ENCODE peak calls at places on chromosomes 12 and 14, in eight cellular contexts. H is SIG-M5; P is NCI-H345; E is right atrium auricular region; T is epithelial cell of proximal tubule; Z is stimulated activated CD8-positive, alpha-beta memory T cell treated with anti-CD3 and anti-CD28 coated beads, Interleukin-4, amount 100 ng/mL, for 4 hours; K is head of caudate nucleus; Y is stimulated activated CD4-positive, alpha-beta T cell treated with anti-CD3 and anti-CD28 coated beads, Interleukin-1b, Interleukin-23, amount 100 ng/mL, for 48 hours. A is an unnamed sample.

GRCh38 chr14:105503296-105503640 is 12.2 kb downstream of the TEDC1 start:
- DNase-seq in K (no peak), E (no peak), Y (no peak), P (no peak), T (no peak), Z (no peak), H (no peak), A (no peak)

GRCh38 chr12:8796831-8797626 is 25.4 kb upstream of the A2ML1 start:
- DNase-seq in Y (no peak), P (no peak), H (no peak), K (no peak), Z (no peak), T (no peak), E (no peak), A (no peak)

GRCh38 chr14:96187216-96188050 is 17.2 kb upstream of the BDKRB2 start:
- DNase-seq in Y (no peak), K (no peak), E (no peak), Z (no peak), T (no peak), H (no peak), P (no peak), A (no peak)

GRCh38 chr12:50979369-50980052 is 27.2 kb downstream of the HIGD1C start:
- DNase-seq in Z (no peak), T (no peak), E (no peak), Y (peak), H (no peak), K (no peak), P (no peak), A (no peak)

GRCh38 chr14:75851574-75851866 is 130.3 kb downstream of the TGFB3 start:
- DNase-seq in K (peak), P (no peak), T (no peak), H (no peak), Y (no peak), Z (no peak), E (no peak), A (no peak)

GRCh38 chr12:67772276-67773169 is 124.0 kb downstream of the DYRK2 start:
- DNase-seq in T (no peak), Y (no peak), P (peak), K (peak), H (no peak), E (no peak), Z (no peak), A (no peak)

GRCh38 chr12:18496156-18496555 is 234.8 kb downstream of the PIK3C2G start:
- DNase-seq in H (no peak), Z (no peak), K (no peak), E (no peak), T (no peak), Y (no peak), P (no peak), A (no peak)

GRCh38 chr12:52870361-52871290 is 21.8 kb upstream of the KRT78 start:
- DNase-seq in P (peak), E (no peak), Z (peak), Y (peak), K (peak), H (no peak), T (no peak), A (peak)

GRCh38 chr14:105098316-105098715 is 33.1 kb upstream of the GPR132 start:
- DNase-seq in E (no peak), Z (no peak), T (no peak), K (no peak), Y (no peak), H (no peak), P (no peak), A (no peak)

GRCh38 chr12:122946690-122947271 is 19.5 kb downstream of the ABCB9 start:
- DNase-seq in Y (peak), H (peak), T (peak), P (no peak), Z (peak), K (no peak), E (peak), A (peak)

GRCh38 chr12:94616217-94616729 is 34.1 kb downstream of the TMCC3 start:
- DNase-seq in K (peak), Z (no peak), E (no peak), T (no peak), P (no peak), Y (no peak), H (no peak), A (no peak)

GRCh38 chr12:12890492-12890814 is 909 bp upstream of the GPRC5A start:
- DNase-seq in H (no peak), P (no peak), Z (no peak), K (no peak), Y (no peak), E (no peak), T (no peak), A (no peak)

GRCh38 chr12:5872745-5873144 is 72.3 kb downstream of the ANO2 start:
- DNase-seq in Z (no peak), Y (no peak), P (no peak), K (no peak), E (no peak), T (no peak), H (no peak), A (no peak)

GRCh38 chr12:31961137-31961536 is 1.9 kb downstream of the RESF1 start:
- DNase-seq in T (no peak), P (no peak), K (no peak), Y (no peak), E (no peak), H (no peak), Z (no peak), A (no peak)

GRCh38 chr12:110403975-110404675 is 617 bp upstream of the ANAPC7 start:
- DNase-seq in P (peak), Y (peak), T (peak), E (peak), Z (peak), K (peak), H (no peak), A (peak)

GRCh38 chr14:68479247-68479646 is 313.6 kb downstream of the ZFP36L1 start:
- DNase-seq in E (no peak), P (no peak), H (no peak), Y (no peak), K (no peak), Z (no peak), T (no peak), A (no peak)

GRCh38 chr14:22047105-22047504 is 373.5 kb upstream of the OR4E1 start:
- DNase-seq in K (no peak), P (no peak), H (no peak), E (no peak), Y (no peak), Z (no peak), T (no peak), A (peak)

GRCh38 chr14:90697577-90698206 is 118.5 kb downstream of the TTC7B start:
- DNase-seq in H (no peak), K (peak), E (peak), T (no peak), P (peak), Z (peak), Y (peak), A (peak)

GRCh38 chr12:88393017-88393767 is 187.1 kb downstream of the KITLG start:
- DNase-seq in K (no peak), T (no peak), P (no peak), H (no peak), E (no peak), Y (no peak), Z (no peak), A (no peak)

GRCh38 chr12:13208533-13209278 is 12.2 kb downstream of the EMP1 start:
- DNase-seq in H (no peak), T (no peak), P (peak), Y (no peak), Z (no peak), K (no peak), E (no peak), A (no peak)

GRCh38 chr14:20679907-20680306 is 4.5 kb upstream of the RNASE4 start:
- DNase-seq in T (no peak), Y (no peak), Z (no peak), E (no peak), H (no peak), P (no peak), K (peak), A (no peak)

GRCh38 chr12:104063712-104064030 is 660 bp upstream of the HCFC2 start:
- DNase-seq in Z (no peak), T (no peak), H (no peak), K (no peak), P (no peak), Y (no peak), E (no peak), A (no peak)

GRCh38 chr14:74804219-74804825 is 41.2 kb downstream of the YLPM1 start:
- DNase-seq in Y (no peak), Z (no peak), H (no peak), P (no peak), E (no peak), T (no peak), K (no peak), A (peak)

GRCh38 chr12:462936-463705 is 3.4 kb downstream of the B4GALNT3 start:
- DNase-seq in T (no peak), H (no peak), E (no peak), Y (no peak), P (peak), Z (no peak), K (no peak), A (no peak)

GRCh38 chr12:71415336-71416231 is 24.0 kb upstream of the LGR5 start:
- DNase-seq in E (no peak), K (peak), P (peak), T (no peak), H (no peak), Y (no peak), Z (no peak), A (no peak)

GRCh38 chr12:50387972-50388478 is 8.4 kb downstream of the FAM186A start:
- DNase-seq in Y (no peak), Z (no peak), P (no peak), E (no peak), K (no peak), H (no peak), T (no peak), A (no peak)

GRCh38 chr14:34701808-34702207 is 12.6 kb downstream of the CFL2 start:
- DNase-seq in Y (no peak), Z (no peak), E (no peak), T (no peak), K (no peak), P (no peak), H (no peak), A (no peak)